ENCODE peak calls at places on chromosomes 12 and 14, in ten cellular contexts. J is ovary, P is stomach, X is adrenal gland, R is prostate gland, D is body of pancreas, U is sigmoid colon, S is uterus, Z is right lobe of liver, N is esophagus muscularis mucosa. A is an unnamed sample. For H3K4me1, the result is how much of the 10 kb centered on the place peaks cover.

GRCh38 chr12:105933671-105934665 is 204.8 kb downstream of the NUAK1 start:
- DNase-seq in J (no peak), P (no peak), X (peak), R (peak), D (peak), U (peak), S (peak), Z (peak), N (no peak), A (no peak)

GRCh38 chr14:21768116-21768874 is 94.7 kb upstream of the OR4E1 start:
- DNase-seq in J (no peak), P (no peak), X (no peak), R (no peak), D (no peak), U (no peak), S (no peak), Z (no peak), N (no peak), A (no peak)

GRCh38 chr12:3491938-3492867 is 1.2 kb downstream of the PRMT8 start:
- DNase-seq in J (peak), P (peak), X (peak), R (peak), D (peak), U (no peak), S (no peak), Z (peak), N (no peak), A (no peak)

GRCh38 chr14:79044894-79045624 is 874.9 kb downstream of the NRXN3 start:
- DNase-seq in J (no peak), P (no peak), X (peak), R (peak), D (peak), U (peak), S (peak), Z (no peak), N (no peak), A (no peak)

GRCh38 chr14:65035049-65035448 is 48.4 kb downstream of the FNTB start:
- DNase-seq in J (peak), P (peak), X (peak), R (no peak), D (peak), U (no peak), S (peak), Z (peak), N (no peak), A (no peak)

GRCh38 chr14:61033851-61034250 is 52.8 kb downstream of the SLC38A6 start:
- DNase-seq in J (no peak), P (no peak), X (no peak), R (no peak), D (no peak), U (no peak), S (no peak), Z (no peak), N (no peak), A (no peak)

GRCh38 chr14:67396381-67396965 is 15.5 kb downstream of the PLEK2 start:
- DNase-seq in J (no peak), P (no peak), X (no peak), R (no peak), D (no peak), U (no peak), S (no peak), Z (no peak), N (peak), A (no peak)

GRCh38 chr12:15629108-15629507 is 160.1 kb downstream of the EPS8 start:
- DNase-seq in J (peak), P (peak), X (peak), R (peak), D (peak), U (peak), S (peak), Z (no peak), N (no peak), A (peak)

GRCh38 chr12:19654630-19655384 is 215.5 kb downstream of the AEBP2 start:
- DNase-seq in J (no peak), P (no peak), X (no peak), R (no peak), D (no peak), U (no peak), S (no peak), Z (no peak), N (no peak), A (no peak)

GRCh38 chr12:67625004-67625403 is 23.5 kb upstream of the DYRK2 start:
- DNase-seq in J (no peak), P (no peak), X (no peak), R (no peak), D (no peak), U (no peak), S (no peak), Z (no peak), N (no peak), A (no peak)

GRCh38 chr14:99432491-99432890 is 48.2 kb downstream of the SETD3 start:
- DNase-seq in J (no peak), P (no peak), X (no peak), R (no peak), D (no peak), U (no peak), S (no peak), Z (no peak), N (no peak), A (no peak)

GRCh38 chr14:70642313-70643235 is 858 bp downstream of the TTC9 start:
- DNase-seq in J (no peak), P (no peak), X (no peak), R (no peak), D (peak), U (no peak), S (no peak), Z (peak), N (peak), A (no peak)

GRCh38 chr12:28539691-28540323 is 349.6 kb downstream of the CCDC91 start:
- DNase-seq in J (no peak), P (no peak), X (no peak), R (no peak), D (no peak), U (no peak), S (no peak), Z (no peak), N (no peak), A (no peak)

GRCh38 chr12:131093971-131094830 is 140.5 kb downstream of the ADGRD1 start:
- DNase-seq in J (peak), P (no peak), X (no peak), R (no peak), D (peak), U (peak), S (peak), Z (no peak), N (no peak), A (no peak)

GRCh38 chr12:111440152-111440551 is 34.4 kb downstream of the SH2B3 start:
- DNase-seq in J (no peak), P (no peak), X (no peak), R (no peak), D (no peak), U (peak), S (no peak), Z (no peak), N (no peak), A (no peak)
- TF ChIP-seq POLR2A in J (no peak), P (no peak), X (no peak), R (no peak), D (no peak), U (no peak), S (no peak), Z (no peak), N (no peak), A (no peak)

GRCh38 chr12:121787063-121787774 is 6.3 kb downstream of the RHOF start:
- DNase-seq in J (no peak), P (peak), X (no peak), R (no peak), D (no peak), U (no peak), S (no peak), Z (no peak), N (no peak), A (no peak)
- H3K4me1 ChIP-seq in J (under half), P (under half), X (under half), R (under half), D (under half), U (under half), S (under half), Z (under half), N (under half), A (half or more)

GRCh38 chr14:30621954-30622830 is at the start of gene SCFD1:
- DNase-seq in J (peak), P (peak), X (peak), R (peak), D (peak), U (peak), S (peak), Z (peak), N (peak), A (peak)
- TF ChIP-seq POLR2A in J (peak), P (no peak), X (peak), R (peak), D (peak), U (peak), S (peak), Z (peak), N (peak), A (peak)

DNA sequence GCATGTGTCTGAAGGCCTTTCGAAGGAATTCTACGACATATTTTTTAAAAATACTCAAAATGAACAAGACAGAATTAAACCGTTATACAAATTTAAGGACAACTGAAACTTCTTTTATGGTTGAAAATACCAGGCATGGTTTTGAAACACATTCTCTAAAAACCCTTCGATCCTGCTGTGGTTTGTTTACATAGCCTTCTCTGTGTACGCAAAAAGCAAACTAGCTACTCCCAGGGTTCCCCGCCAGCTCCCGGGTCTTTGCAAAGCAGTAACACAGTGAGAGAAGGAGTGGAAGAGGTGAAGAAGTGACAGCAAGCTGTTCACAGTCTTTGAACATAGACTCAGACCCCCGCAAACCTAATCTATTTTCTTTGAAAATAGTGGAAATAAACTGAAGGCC is 2.2 kb upstream of the TC2N start:
- DNase-seq in J (no peak), P (no peak), X (no peak), R (no peak), D (no peak), U (no peak), S (no peak), Z (no peak), N (no peak), A (no peak)
- H3K4me1 ChIP-seq in J (under half), P (half or more), X (under half), R (under half), D (half or more), U (under half), S (under half), Z (under half), N (under half), A (under half)

DNA sequence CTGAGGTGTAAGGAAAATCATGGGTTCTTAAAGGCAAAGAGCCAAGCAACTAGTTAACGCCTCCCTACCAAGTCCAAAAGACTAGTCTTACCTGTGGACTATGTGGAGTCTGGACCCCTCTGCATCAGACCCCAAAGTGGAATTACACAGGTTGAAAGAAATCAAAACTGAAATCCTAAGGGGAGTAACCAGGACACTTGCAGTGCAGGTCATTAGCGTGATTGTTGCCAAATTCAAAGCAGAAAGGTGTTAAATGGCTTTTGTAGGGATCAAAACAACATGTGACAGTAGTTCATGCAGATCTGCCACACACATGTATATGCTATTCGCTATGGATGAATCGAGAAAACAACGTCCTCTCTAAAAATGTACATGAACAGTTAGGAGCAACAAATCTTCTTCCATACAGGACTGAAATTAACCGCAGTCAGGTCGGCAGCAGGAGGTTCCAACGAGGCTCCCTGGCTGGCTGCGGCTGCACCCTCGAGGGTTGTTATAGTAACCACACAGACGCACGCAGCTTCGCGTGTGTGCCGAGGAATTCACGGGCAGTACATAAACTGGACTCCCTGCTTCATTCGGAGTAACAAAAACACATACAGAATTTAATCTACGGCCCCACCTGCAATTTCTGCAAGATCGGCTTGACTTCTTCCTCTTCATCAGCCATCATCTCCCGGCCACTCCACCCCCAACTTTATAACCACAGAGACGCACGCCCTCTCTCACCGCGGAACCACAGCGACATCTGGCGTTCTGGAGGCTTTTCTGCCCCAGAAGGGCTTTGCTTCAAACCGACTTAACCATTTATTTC is at the start of gene TTC5:
- DNase-seq in J (peak), P (peak), X (peak), R (peak), D (peak), U (peak), S (peak), Z (peak), N (peak), A (peak)
- TF ChIP-seq POLR2A in J (no peak), P (no peak), X (no peak), R (no peak), D (no peak), U (no peak), S (no peak), Z (no peak), N (no peak), A (no peak)

GRCh38 chr12:110353211-110353965 is 50.1 kb downstream of the ANAPC7 start:
- DNase-seq in J (no peak), P (no peak), X (no peak), R (no peak), D (no peak), U (peak), S (no peak), Z (no peak), N (no peak), A (no peak)
- H3K4me1 ChIP-seq in J (under half), P (under half), X (under half), R (under half), D (under half), U (under half), S (under half), Z (under half), N (under half), A (under half)

GRCh38 chr12:108616359-108616758 is 17.3 kb downstream of the SELPLG start:
- DNase-seq in J (no peak), P (no peak), X (no peak), R (no peak), D (no peak), U (no peak), S (no peak), Z (no peak), N (no peak), A (no peak)

GRCh38 chr12:108620236-108620879 is 13.3 kb downstream of the SELPLG start:
- DNase-seq in J (no peak), P (no peak), X (no peak), R (no peak), D (no peak), U (no peak), S (no peak), Z (no peak), N (no peak), A (no peak)

GRCh38 chr12:108616941-108617858 is 16.5 kb downstream of the SELPLG start:
- DNase-seq in J (no peak), P (no peak), X (no peak), R (no peak), D (no peak), U (no peak), S (no peak), Z (no peak), N (no peak), A (no peak)

GRCh38 chr12:108619369-108620160 is 14.1 kb downstream of the SELPLG start:
- DNase-seq in J (no peak), P (no peak), X (no peak), R (no peak), D (no peak), U (no peak), S (no peak), Z (no peak), N (no peak), A (no peak)

DNA sequence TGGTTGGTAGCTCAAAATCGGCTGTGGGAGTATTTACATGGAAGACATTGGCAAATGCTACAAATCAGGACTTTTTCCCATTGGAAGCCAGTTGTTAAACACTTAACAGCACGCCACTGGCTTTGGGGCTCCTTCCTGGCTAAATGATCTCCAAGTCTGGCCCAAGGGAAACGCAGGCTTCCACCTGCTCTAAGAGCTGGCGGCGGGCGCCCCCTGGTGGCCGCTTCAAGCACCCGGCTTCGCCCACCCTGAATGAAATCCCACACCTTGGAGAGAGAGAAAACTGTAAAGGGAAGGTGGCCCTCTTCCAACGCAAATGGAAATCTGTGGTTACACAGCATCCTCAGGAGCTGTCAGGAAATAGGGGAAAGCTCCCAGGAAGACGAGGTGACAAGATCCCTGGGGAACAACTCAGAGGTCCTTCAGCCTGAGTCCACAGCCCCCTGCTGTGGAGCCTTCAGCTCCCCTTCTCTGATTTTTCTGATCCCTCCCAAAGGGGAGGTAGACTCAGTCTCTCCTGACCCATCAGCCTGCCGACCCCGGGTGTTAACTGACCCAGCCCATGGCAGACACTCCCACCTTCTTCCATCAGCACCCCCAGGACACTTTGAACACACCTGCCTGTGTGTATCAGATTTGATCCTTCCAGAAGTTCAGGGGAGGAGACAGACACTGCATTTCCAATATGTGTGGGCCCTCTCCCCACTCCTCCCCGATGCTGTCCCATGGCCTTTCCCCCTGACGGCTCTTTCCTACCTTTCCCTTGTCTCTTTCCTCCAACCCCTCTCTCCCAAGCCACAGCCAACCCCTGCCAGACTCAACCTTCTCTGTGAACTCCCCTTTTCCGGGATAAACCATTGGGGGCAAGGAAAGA is 15.4 kb downstream of the SELPLG start:
- DNase-seq in J (peak), P (peak), X (peak), R (peak), D (peak), U (peak), S (peak), Z (peak), N (no peak), A (peak)
- TF ChIP-seq POLR2A in J (no peak), P (no peak), X (no peak), R (no peak), D (no peak), U (no peak), S (no peak), Z (no peak), N (no peak), A (no peak)

GRCh38 chr14:96512602-96513397 is 10.6 kb downstream of the PAPOLA start:
- DNase-seq in J (no peak), P (no peak), X (no peak), R (no peak), D (no peak), U (no peak), S (no peak), Z (no peak), N (no peak), A (no peak)

GRCh38 chr14:96509457-96510090 is 7.4 kb downstream of the PAPOLA start:
- DNase-seq in J (no peak), P (no peak), X (no peak), R (no peak), D (no peak), U (no peak), S (no peak), Z (no peak), N (no peak), A (no peak)

GRCh38 chr14:96512122-96512521 is 9.9 kb downstream of the PAPOLA start:
- DNase-seq in J (no peak), P (no peak), X (no peak), R (no peak), D (no peak), U (no peak), S (no peak), Z (no peak), N (no peak), A (no peak)

GRCh38 chr14:96511146-96511545 is 9.0 kb downstream of the PAPOLA start:
- DNase-seq in J (no peak), P (no peak), X (no peak), R (no peak), D (no peak), U (no peak), S (no peak), Z (no peak), N (no peak), A (no peak)

GRCh38 chr14:96511667-96512066 is 9.5 kb downstream of the PAPOLA start:
- DNase-seq in J (no peak), P (no peak), X (no peak), R (no peak), D (no peak), U (no peak), S (no peak), Z (no peak), N (no peak), A (no peak)
- H3K4me1 ChIP-seq in J (under half), P (half or more), X (half or more), R (under half), D (half or more), U (half or more), S (under half), Z (under half), N (half or more), A (under half)

A was measured in Peyer's patch.